ENCODE peak calls at places on chromosome 2, in nine cellular contexts. U is CD8-positive, alpha-beta T cell; H is EL; L is GM04504; E is iPS-NIHi11; M is left ventricle myocardium superior; R is M059J; Y is cerebellar cortex; F is NCI-H460. B is an unnamed sample.

GRCh38 chr2:239168575-239168974 is 232.2 kb downstream of the HDAC4 start:
- DNase-seq in M (peak; percentile 21), R (no peak), H (no peak), L (no peak), F (no peak), Y (no peak), U (no peak), E (no peak), B (peak; percentile 64)

GRCh38 chr2:176789751-176790150 is 422.8 kb upstream of the HNRNPA3 start:
- DNase-seq in Y (no peak), L (no peak), H (no peak), F (no peak), E (no peak), R (no peak), U (no peak), M (no peak), B (no peak)

GRCh38 chr2:75007061-75007460 is 48.6 kb downstream of the POLE4 start:
- DNase-seq in H (peak; percentile 14), U (no peak), L (no peak), E (no peak), M (no peak), F (no peak), Y (no peak), R (peak; percentile 38), B (no peak)

GRCh38 chr2:160906878-160907277 is 253.3 kb upstream of the TANK start:
- DNase-seq in M (no peak), F (no peak), E (no peak), H (no peak), U (no peak), L (no peak), R (peak; percentile 14), Y (no peak), B (no peak)

GRCh38 chr2:69280017-69280671 is 106.9 kb downstream of the GFPT1 start:
- DNase-seq in E (peak; percentile 20), L (no peak), H (no peak), R (no peak), M (no peak), Y (no peak), U (no peak), F (no peak), B (no peak)

GRCh38 chr2:53569957-53570727 is 197.5 kb upstream of the CHAC2 start:
- DNase-seq in L (no peak), E (no peak), M (no peak), R (peak; percentile 20), Y (no peak), H (no peak), U (no peak), F (no peak), B (no peak)

GRCh38 chr2:229798446-229799147 is 84.2 kb upstream of the DNER start:
- DNase-seq in M (no peak), F (no peak), Y (peak; percentile 62), E (no peak), H (no peak), L (no peak), U (no peak), R (no peak), B (no peak)

GRCh38 chr2:19536136-19536535 is 177.7 kb upstream of the OSR1 start:
- DNase-seq in E (no peak), M (no peak), H (peak; percentile 20), R (peak; percentile 30), U (no peak), F (no peak), L (no peak), Y (no peak), B (no peak)

GRCh38 chr2:118539290-118539689 is 308.2 kb downstream of the EN1 start:
- DNase-seq in M (peak; percentile 28), H (peak; percentile 25), L (peak; percentile 26), E (peak; percentile 49), F (peak; percentile 1), Y (peak; percentile 18), R (peak; percentile 18), U (no peak), B (no peak)

GRCh38 chr2:39706945-39707344 is 41.2 kb downstream of the TMEM178A start:
- DNase-seq in L (no peak), R (no peak), U (no peak), M (no peak), Y (no peak), F (no peak), E (no peak), H (no peak), B (no peak)

GRCh38 chr2:48725696-48726494 is 29.6 kb downstream of the LHCGR start:
- DNase-seq in M (no peak), U (no peak), H (no peak), L (no peak), F (no peak), E (no peak), Y (no peak), R (no peak), B (no peak)

GRCh38 chr2:88099798-88100488 is 27.9 kb downstream of the FABP1 start:
- DNase-seq in R (peak; percentile 2), Y (no peak), U (no peak), L (peak; percentile 1), E (peak; percentile 90), H (peak; percentile 9), M (no peak), F (peak; percentile 22), B (no peak)

GRCh38 chr2:169162613-169163012 is 93.2 kb downstream of the DHRS9 start:
- DNase-seq in M (no peak), U (no peak), R (no peak), E (no peak), H (no peak), L (no peak), F (no peak), Y (no peak), B (no peak)

GRCh38 chr2:134268265-134268664 is 14.4 kb downstream of the MGAT5 start:
- DNase-seq in E (no peak), F (no peak), U (no peak), M (peak; percentile 47), R (peak; percentile 71), H (no peak), Y (peak; percentile 33), L (no peak), B (no peak)

GRCh38 chr2:103785432-103785831 is 1023.6 kb downstream of the TMEM182 start:
- DNase-seq in H (no peak), Y (no peak), R (no peak), E (peak; percentile 26), U (no peak), M (no peak), L (no peak), F (no peak), B (no peak)

GRCh38 chr2:53751728-53752127 is 15.9 kb upstream of the CHAC2 start:
- DNase-seq in M (no peak), H (peak; percentile 64), R (peak; percentile 66), F (no peak), L (no peak), E (no peak), Y (no peak), U (no peak), B (no peak)

GRCh38 chr2:59259913-59260312 is 1018.8 kb upstream of the FANCL start:
- DNase-seq in Y (no peak), U (no peak), E (no peak), M (no peak), L (no peak), F (no peak), R (no peak), H (no peak), B (no peak)

GRCh38 chr2:67400560-67401464 is 3.7 kb downstream of the ETAA1 start:
- DNase-seq in Y (no peak), L (no peak), U (no peak), M (no peak), R (peak; percentile 72), E (no peak), F (no peak), H (peak; percentile 56), B (no peak)

GRCh38 chr2:3169106-3169870 is 208.3 kb downstream of the EIPR1 start:
- DNase-seq in Y (no peak), F (no peak), L (peak; percentile 42), M (no peak), U (no peak), E (no peak), R (peak; percentile 76), H (peak; percentile 82), B (no peak)

GRCh38 chr2:1742680-1743395 is 1.5 kb downstream of the PXDN start:
- DNase-seq in H (peak; percentile 90), R (peak; percentile 90), U (no peak), E (peak; percentile 76), F (peak; percentile 52), Y (peak; percentile 33), L (peak; percentile 85), M (peak; percentile 84), B (peak; percentile 93)

GRCh38 chr2:162821176-162821575 is 17.4 kb downstream of the KCNH7 start:
- DNase-seq in F (no peak), L (no peak), Y (no peak), H (peak; percentile 51), U (no peak), E (no peak), M (no peak), R (peak; percentile 69), B (no peak)

GRCh38 chr2:49770919-49771318 is 616.6 kb upstream of the FSHR start:
- DNase-seq in E (peak; percentile 49), R (peak; percentile 27), M (peak; percentile 47), Y (peak; percentile 18), F (no peak), H (no peak), U (no peak), L (no peak), B (no peak)

GRCh38 chr2:176206677-176207076 is 18.2 kb downstream of the HOXD1 start:
- DNase-seq in F (no peak), H (peak; percentile 51), U (no peak), E (no peak), Y (no peak), L (peak; percentile 11), R (no peak), M (no peak), B (no peak)

GRCh38 chr2:127658641-127659407 is 12.9 kb downstream of the GPR17 start:
- DNase-seq in R (no peak), L (no peak), E (no peak), U (no peak), M (peak; percentile 44), H (no peak), Y (no peak), F (no peak), B (no peak)

GRCh38 chr2:161796192-161796591 is 172.0 kb downstream of the SLC4A10 start:
- DNase-seq in U (no peak), E (no peak), Y (peak; percentile 12), H (peak; percentile 41), F (peak; percentile 5), R (peak; percentile 3), L (no peak), M (no peak), B (no peak)

GRCh38 chr2:162967137-162967536 is 128.6 kb upstream of the KCNH7 start:
- DNase-seq in L (no peak), U (no peak), H (no peak), R (no peak), E (no peak), Y (peak; percentile 57), M (no peak), F (no peak), B (no peak)

GRCh38 chr2:172480301-172481218 is 53.2 kb downstream of the ITGA6 start:
- DNase-seq in L (no peak), Y (no peak), M (peak; percentile 52), E (no peak), H (peak; percentile 81), F (no peak), R (peak; percentile 61), U (no peak), B (no peak)

GRCh38 chr2:224887159-224887558 is 155.1 kb downstream of the DOCK10 start:
- DNase-seq in L (peak; percentile 77), R (peak; percentile 57), E (no peak), U (no peak), Y (no peak), H (peak; percentile 57), M (no peak), F (no peak), B (no peak)

GRCh38 chr2:2599441-2599840 is 268.4 kb upstream of the MYT1L start:
- DNase-seq in R (no peak), F (no peak), Y (no peak), U (no peak), E (no peak), H (no peak), M (no peak), L (no peak), B (no peak)

GRCh38 chr2:43248621-43249020 is 22.2 kb upstream of the ZFP36L2 start:
- DNase-seq in E (no peak), M (no peak), H (no peak), R (no peak), Y (no peak), L (no peak), F (no peak), U (no peak), B (no peak)

GRCh38 chr2:240290432-240291336 is 144.8 kb upstream of the GPC1 start:
- DNase-seq in H (no peak), U (no peak), E (peak; percentile 2), M (no peak), Y (peak; percentile 19), R (no peak), L (no peak), F (no peak), B (peak; percentile 76)

B was measured in osteocyte.